ENCODE peak calls at places on chromosomes 4 and X, in seven cellular contexts. A is GM23248, T is foreskin fibroblast, J is hepatic stellate cell, I is ELF-1, R is NCI-H2171 treated with DMSO at 0.1 percent for 48 hours, Z is progenitor cell of endocrine pancreas. C is an unnamed sample.

GRCh38 chrX:39196192-39197102 is 395.2 kb downstream of the MID1IP1 start:
- DNase-seq in A (peak), I (peak), R (peak), Z (no peak), T (no peak), J (peak), C (peak)

GRCh38 chr4:3829211-3829953 is 63.2 kb downstream of the ADRA2C start:
- DNase-seq in A (no peak), J (no peak), Z (no peak), I (no peak), T (no peak), R (no peak), C (no peak)

GRCh38 chrX:150348365-150348764 is 14.8 kb upstream of the MAMLD1 start:
- DNase-seq in A (peak), T (no peak), R (no peak), J (no peak), I (peak), Z (no peak), C (peak)

GRCh38 chr4:150574678-150575077 is 7.3 kb upstream of the MAB21L2 start:
- DNase-seq in A (no peak), I (no peak), J (no peak), T (no peak), R (no peak), Z (no peak), C (no peak)

GRCh38 chr4:77074961-77075855 is 581 bp downstream of the CCNI start:
- DNase-seq in Z (peak), I (peak), A (peak), R (peak), T (peak), J (peak), C (peak)

GRCh38 chrX:140141444-140142029 is 176.2 kb upstream of the CXorf66 start:
- DNase-seq in T (no peak), J (peak), R (peak), I (peak), Z (peak), A (peak), C (peak)

GRCh38 chr4:84956014-84956413 is 10.5 kb downstream of the WDFY3 start:
- DNase-seq in Z (no peak), T (no peak), A (no peak), I (no peak), R (peak), J (no peak), C (no peak)

GRCh38 chr4:77652237-77652897 is 46.7 kb downstream of the CXCL13 start:
- DNase-seq in A (no peak), T (no peak), I (no peak), J (no peak), Z (no peak), R (no peak), C (no peak)

GRCh38 chr4:94127707-94128328 is 79.8 kb upstream of the SMARCAD1 start:
- DNase-seq in R (peak), I (no peak), A (peak), T (no peak), Z (no peak), J (peak), C (peak)

GRCh38 chr4:170026253-170026991 is at the start of gene MFAP3L:
- DNase-seq in A (peak), T (peak), J (peak), I (peak), R (peak), Z (peak), C (peak)

GRCh38 chrX:150088042-150088441 is 149.8 kb upstream of the EOLA2 start:
- DNase-seq in J (no peak), Z (no peak), T (no peak), A (no peak), R (no peak), I (no peak), C (no peak)

GRCh38 chr4:75497133-75497532 is 17.1 kb downstream of the RCHY1 start:
- DNase-seq in T (no peak), I (no peak), J (no peak), A (peak), R (no peak), Z (no peak), C (peak)

GRCh38 chr4:159303435-159303834 is 200.6 kb downstream of the RAPGEF2 start:
- DNase-seq in R (no peak), I (no peak), T (no peak), J (no peak), A (no peak), Z (no peak), C (no peak)

GRCh38 chr4:156476359-156476758 is 495.2 kb downstream of the PDGFC start:
- DNase-seq in I (no peak), Z (no peak), A (peak), J (peak), T (peak), R (no peak), C (peak)

GRCh38 chr4:128811571-128812359 is 2.3 kb downstream of the JADE1 start:
- DNase-seq in I (peak), J (peak), R (peak), Z (peak), A (peak), T (peak), C (peak)

GRCh38 chr4:168759959-168760527 is 250.0 kb downstream of the CBR4 start:
- DNase-seq in T (no peak), J (no peak), I (no peak), R (no peak), Z (no peak), A (no peak), C (no peak)

GRCh38 chr4:174635732-174636131 is 113.4 kb upstream of the HPGD start:
- DNase-seq in T (no peak), A (no peak), Z (no peak), J (no peak), R (no peak), I (no peak), C (no peak)

GRCh38 chr4:7766086-7766485 is 173.6 kb downstream of the AFAP1 start:
- DNase-seq in T (no peak), J (no peak), Z (no peak), I (no peak), R (no peak), A (no peak), C (no peak)

GRCh38 chr4:57109847-57110634 is at the start of gene IGFBP7:
- DNase-seq in T (peak), R (no peak), A (peak), Z (peak), J (peak), I (peak), C (peak)